ENCODE peak calls at places on chromosomes 4 and X, in four cellular contexts. Z, R, C and X are unnamed samples.

GRCh38 chr4:155582031-155582430 is 84.6 kb upstream of the GUCY1A1 start:
- DNase-seq in Z (no peak), R (no peak), C (no peak), X (no peak)

GRCh38 chr4:14396183-14396582 is 606.1 kb upstream of the CPEB2 start:
- DNase-seq in Z (no peak), R (no peak), C (no peak), X (no peak)

GRCh38 chrX:115960440-115961084 is 210.0 kb upstream of the AGTR2 start:
- DNase-seq in Z (no peak), R (no peak), C (no peak), X (no peak)

GRCh38 chr4:56804551-56804950 is 16.9 kb downstream of the SPINK2 start:
- DNase-seq in Z (no peak), R (no peak), C (peak; percentile 62), X (no peak)

GRCh38 chr4:19285146-19285545 is 966.6 kb upstream of the SLIT2 start:
- DNase-seq in Z (no peak), R (no peak), C (no peak), X (no peak)

GRCh38 chrX:10208953-10209352 is 52.2 kb downstream of the CLCN4 start:
- DNase-seq in Z (no peak), R (no peak), C (no peak), X (no peak)

GRCh38 chr4:75678473-75678872 is 5.3 kb upstream of the G3BP2 start:
- DNase-seq in Z (no peak), R (no peak), C (no peak), X (no peak)

GRCh38 chr4:165319509-165319908 is 8.0 kb upstream of the MSMO1 start:
- DNase-seq in Z (no peak), R (no peak), C (no peak), X (no peak)

GRCh38 chr4:158750379-158750778 is 18.4 kb upstream of the FNIP2 start:
- DNase-seq in Z (no peak), R (no peak), C (no peak), X (no peak)

GRCh38 chr4:120070191-120070590 is 3.5 kb upstream of the MAD2L1 start:
- DNase-seq in Z (no peak), R (no peak), C (no peak), X (no peak)

GRCh38 chrX:47143894-47144625 is 442 bp downstream of the NDUFB11 start:
- DNase-seq in Z (peak; percentile 79), R (no peak), C (peak; percentile 42), X (no peak)

GRCh38 chr4:98744372-98745150 is 86.2 kb upstream of the TSPAN5 start:
- DNase-seq in Z (no peak), R (no peak), C (no peak), X (no peak)
- TF ChIP-seq TARDBP in Z (no peak), R (no peak), C (no peak), X (no peak)

GRCh38 chr4:188218392-188218791 is 79.2 kb downstream of the TRIML1 start:
- DNase-seq in Z (no peak), R (no peak), C (no peak), X (no peak)
- TF ChIP-seq BHLHE40 in Z (no peak), R (no peak), C (no peak), X (no peak)

GRCh38 chr4:39502034-39502658 is 25.1 kb downstream of the UGDH start:
- DNase-seq in Z (no peak), R (no peak), C (no peak), X (no peak)
- TF ChIP-seq TARDBP in Z (no peak), R (no peak), C (no peak), X (no peak)

DNA sequence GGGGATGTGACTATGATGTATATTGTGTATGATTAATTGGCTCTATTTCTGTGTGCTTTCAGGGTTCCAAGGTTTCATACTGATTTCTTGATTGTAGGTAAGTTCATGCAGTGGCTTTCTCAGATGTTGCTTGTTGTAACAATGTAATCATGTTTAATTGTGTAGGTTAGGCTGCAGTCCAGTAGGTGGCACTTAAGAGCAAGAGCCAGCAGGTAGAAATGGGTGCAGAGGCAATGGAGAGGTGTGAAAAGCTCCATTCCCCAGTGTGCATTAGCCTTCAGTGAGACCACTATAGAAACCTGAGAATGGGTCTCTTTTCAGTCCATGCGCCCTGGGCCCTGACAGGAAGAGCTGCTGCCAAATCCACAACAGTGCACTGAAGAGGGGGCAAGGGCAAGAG is 28.2 kb downstream of the DCAF12L2 start:
- DNase-seq in Z (no peak), R (no peak), C (no peak), X (peak; percentile 17)
- TF ChIP-seq BHLHE40 in Z (no peak), R (no peak), C (no peak), X (no peak)

DNA sequence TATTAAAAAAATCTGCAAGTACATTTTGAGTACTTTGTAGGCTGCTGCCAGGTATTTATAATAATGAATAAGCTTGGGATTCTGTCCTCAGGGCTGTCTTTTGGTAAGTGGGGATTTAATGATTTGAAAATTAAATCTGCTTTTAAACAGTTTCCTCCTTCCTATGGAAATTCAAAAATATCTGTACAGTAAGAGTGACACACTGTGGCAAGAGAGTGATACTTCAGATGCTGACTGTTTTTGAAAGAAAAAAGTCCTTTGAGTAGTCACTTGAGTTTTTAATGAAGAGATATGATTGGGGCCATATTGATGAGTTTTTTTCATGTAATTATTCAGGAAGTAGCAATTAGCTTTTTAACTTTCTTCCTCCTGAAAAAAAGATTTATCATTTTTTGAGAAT is 49.2 kb downstream of the SMARCAD1 start:
- DNase-seq in Z (no peak), R (peak; percentile 2), C (no peak), X (no peak)
- TF ChIP-seq TARDBP in Z (no peak), R (no peak), C (no peak), X (no peak)

GRCh38 chr4:110567266-110567665 is 55.6 kb downstream of the PITX2 start:
- DNase-seq in Z (no peak), R (no peak), C (no peak), X (no peak)
- TF ChIP-seq BHLHE40 in Z (no peak), R (no peak), C (no peak), X (no peak)

DNA sequence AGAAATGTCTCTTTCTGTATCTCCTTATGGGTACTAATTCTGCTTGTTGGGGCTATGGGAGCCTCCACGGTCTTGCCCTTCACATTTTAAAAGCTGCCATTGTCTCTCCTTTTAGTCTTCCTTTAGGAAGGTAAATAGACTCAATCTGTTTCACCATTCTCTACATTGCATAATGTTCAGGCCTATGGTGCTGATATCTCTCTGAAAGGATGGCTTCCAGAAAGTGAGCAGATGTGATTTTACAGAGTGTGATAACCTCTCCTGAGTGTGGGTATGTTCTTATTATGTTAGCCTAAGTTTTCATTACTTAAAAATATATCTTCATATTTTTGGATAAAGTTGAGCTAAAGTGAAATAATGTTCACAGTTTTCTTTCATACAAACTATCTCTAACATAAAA is 254.0 kb upstream of the PITX2 start:
- DNase-seq in Z (no peak), R (no peak), C (no peak), X (no peak)
- TF ChIP-seq TARDBP in Z (no peak), R (no peak), C (no peak), X (no peak)

DNA sequence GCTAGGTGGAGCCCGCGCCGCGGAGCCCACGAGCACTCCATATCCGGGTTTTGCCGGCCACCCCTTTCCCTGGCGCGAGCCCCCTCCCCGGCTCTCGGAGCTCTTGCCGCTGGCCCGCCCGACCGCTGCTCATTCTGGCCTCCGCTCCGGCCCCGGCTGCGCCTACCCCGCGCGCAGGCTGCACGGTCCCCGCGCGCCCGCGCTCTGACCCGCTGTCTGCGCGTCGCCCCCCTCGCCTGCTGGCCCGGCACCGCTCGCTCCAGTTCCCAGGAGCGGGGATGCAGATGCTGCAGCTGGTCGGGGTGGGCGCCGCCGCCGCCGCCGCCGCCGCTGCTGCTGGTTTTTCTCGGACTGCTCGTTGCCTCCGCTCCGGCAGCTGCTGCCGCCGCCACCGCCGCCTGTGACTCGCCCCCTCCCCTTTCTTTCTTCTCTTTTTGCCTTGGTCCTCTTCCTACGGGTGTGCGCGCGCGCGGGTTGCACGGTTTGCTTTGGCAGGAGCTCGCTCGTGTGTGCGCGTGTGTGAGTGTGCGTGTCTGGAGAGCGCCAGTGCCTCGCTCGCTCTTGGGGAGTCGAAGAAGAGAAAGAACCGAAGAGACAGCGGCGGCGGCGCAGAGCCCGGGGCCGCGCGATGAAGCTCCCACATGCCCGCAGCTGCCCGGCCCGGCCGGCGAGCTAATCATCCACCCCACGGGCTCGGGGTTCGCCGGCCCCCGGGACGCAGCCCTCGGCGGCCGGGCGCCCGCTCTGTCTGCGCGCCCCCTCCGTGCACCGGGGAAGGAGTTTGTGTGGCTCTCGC is at the start of gene ADGRL3:
- DNase-seq in Z (peak; percentile 1), R (no peak), C (no peak), X (peak; percentile 66)
- TF ChIP-seq BHLHE40 in Z (no peak), R (no peak), C (no peak), X (no peak)

DNA sequence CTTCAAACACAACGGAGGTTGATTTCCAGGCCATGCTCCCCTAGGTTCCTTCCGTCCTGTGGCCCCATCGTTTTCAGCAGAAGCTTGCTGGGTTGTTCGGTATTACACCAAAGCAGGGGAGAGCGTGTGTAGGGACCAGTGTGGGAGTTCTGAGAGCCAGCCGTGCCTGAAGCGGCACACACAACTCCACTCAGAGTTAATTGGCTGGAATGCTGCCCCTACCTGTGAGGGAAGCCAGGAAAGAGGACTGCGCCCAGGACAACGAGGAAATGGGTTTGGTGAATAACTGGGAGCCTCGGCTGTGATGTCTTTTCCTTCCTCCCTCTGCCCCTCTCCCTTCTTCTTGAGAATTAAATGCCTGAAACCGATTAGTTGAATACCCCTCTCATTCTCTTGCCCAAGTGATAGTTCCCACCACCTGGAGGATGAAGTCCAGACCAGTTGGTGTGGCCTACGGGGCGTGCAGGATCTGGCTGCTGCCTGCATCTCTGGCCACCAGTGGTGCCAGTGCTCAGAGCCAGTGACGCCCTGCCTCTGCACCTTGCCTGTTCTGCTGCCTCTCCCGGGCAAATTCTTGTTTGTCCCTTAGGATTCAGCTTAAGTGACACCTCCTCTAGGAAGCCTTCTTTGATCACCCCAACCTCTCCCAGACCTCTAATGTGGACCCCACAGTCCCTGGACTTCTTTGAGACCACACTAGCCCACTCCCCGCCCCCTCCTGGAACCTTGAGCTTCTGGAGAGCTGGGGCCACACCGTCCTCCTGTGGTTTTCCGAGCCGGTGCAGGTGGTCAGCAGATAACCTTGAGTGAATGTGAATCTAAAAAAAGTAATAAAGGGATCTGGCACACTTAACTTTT is 33.6 kb downstream of the TBC1D14 start:
- DNase-seq in Z (no peak), R (no peak), C (no peak), X (no peak)
- TF ChIP-seq TARDBP in Z (no peak), R (no peak), C (no peak), X (no peak)